ENCODE peak calls at places on chromosomes 11 and 22, in nine cellular contexts. One of them, this sample, is unnamed.

GRCh38 chr11:3808846-3809623 is 675 bp downstream of the PGAP2 start:
- DNase-seq in testis: no peak
- DNase-seq in neural crest cell: no peak
- DNase-seq in nephron progenitor cell: no peak
- DNase-seq in GM06990: no peak
- DNase-seq in epithelial cell of esophagus: peak
- DNase-seq in AG04450: no peak
- DNase-seq in right atrium auricular region: no peak
- DNase-seq in CD8-positive, alpha-beta T cell: peak
- DNase-seq in this sample: no peak

GRCh38 chr11:94449029-94449428 is 44.6 kb downstream of the MRE11 start:
- DNase-seq in epithelial cell of esophagus: peak
- DNase-seq in CD8-positive, alpha-beta T cell: no peak
- DNase-seq in testis: no peak
- DNase-seq in nephron progenitor cell: no peak
- DNase-seq in neural crest cell: no peak
- DNase-seq in GM06990: no peak
- DNase-seq in right atrium auricular region: no peak
- DNase-seq in AG04450: no peak
- DNase-seq in this sample: no peak

GRCh38 chr11:110435780-110436717 is 6.3 kb downstream of the FDX1 start:
- DNase-seq in right atrium auricular region: no peak
- DNase-seq in nephron progenitor cell: no peak
- DNase-seq in GM06990: no peak
- DNase-seq in epithelial cell of esophagus: peak
- DNase-seq in neural crest cell: no peak
- DNase-seq in testis: no peak
- DNase-seq in CD8-positive, alpha-beta T cell: no peak
- DNase-seq in AG04450: no peak
- DNase-seq in this sample: no peak

GRCh38 chr11:33507967-33508366 is 192.7 kb downstream of the C11orf91 start:
- DNase-seq in CD8-positive, alpha-beta T cell: no peak
- DNase-seq in nephron progenitor cell: no peak
- DNase-seq in epithelial cell of esophagus: peak
- DNase-seq in GM06990: no peak
- DNase-seq in testis: no peak
- DNase-seq in AG04450: no peak
- DNase-seq in right atrium auricular region: no peak
- DNase-seq in neural crest cell: no peak
- DNase-seq in this sample: no peak

GRCh38 chr11:46099973-46100335 is 21.3 kb downstream of the PHF21A start:
- DNase-seq in epithelial cell of esophagus: no peak
- DNase-seq in AG04450: no peak
- DNase-seq in GM06990: no peak
- DNase-seq in testis: no peak
- DNase-seq in right atrium auricular region: no peak
- DNase-seq in nephron progenitor cell: no peak
- DNase-seq in CD8-positive, alpha-beta T cell: no peak
- DNase-seq in neural crest cell: no peak
- DNase-seq in this sample: no peak

GRCh38 chr22:40665312-40665711 is 14.0 kb upstream of the MCHR1 start:
- DNase-seq in epithelial cell of esophagus: no peak
- DNase-seq in testis: peak
- DNase-seq in neural crest cell: no peak
- DNase-seq in right atrium auricular region: peak
- DNase-seq in AG04450: no peak
- DNase-seq in nephron progenitor cell: no peak
- DNase-seq in CD8-positive, alpha-beta T cell: no peak
- DNase-seq in GM06990: no peak
- DNase-seq in this sample: no peak

GRCh38 chr11:17864478-17864941 is 129.9 kb downstream of the KCNC1 start:
- DNase-seq in CD8-positive, alpha-beta T cell: no peak
- DNase-seq in nephron progenitor cell: peak
- DNase-seq in GM06990: no peak
- DNase-seq in testis: no peak
- DNase-seq in neural crest cell: no peak
- DNase-seq in AG04450: no peak
- DNase-seq in epithelial cell of esophagus: peak
- DNase-seq in right atrium auricular region: no peak
- DNase-seq in this sample: peak

GRCh38 chr11:78801161-78801884 is 226.7 kb upstream of the NARS2 start:
- DNase-seq in AG04450: peak
- DNase-seq in right atrium auricular region: peak
- DNase-seq in neural crest cell: no peak
- DNase-seq in epithelial cell of esophagus: peak
- DNase-seq in nephron progenitor cell: no peak
- DNase-seq in CD8-positive, alpha-beta T cell: no peak
- DNase-seq in GM06990: no peak
- DNase-seq in testis: no peak
- DNase-seq in this sample: no peak

GRCh38 chr11:116224154-116224888 is 548.5 kb downstream of the BUD13 start:
- DNase-seq in epithelial cell of esophagus: peak
- DNase-seq in GM06990: peak
- DNase-seq in AG04450: peak
- DNase-seq in nephron progenitor cell: peak
- DNase-seq in neural crest cell: peak
- DNase-seq in CD8-positive, alpha-beta T cell: peak
- DNase-seq in right atrium auricular region: no peak
- DNase-seq in testis: peak
- DNase-seq in this sample: peak

GRCh38 chr22:38172489-38173155 is 9.0 kb downstream of the PLA2G6 start:
- DNase-seq in epithelial cell of esophagus: peak
- DNase-seq in testis: no peak
- DNase-seq in GM06990: no peak
- DNase-seq in neural crest cell: no peak
- DNase-seq in right atrium auricular region: peak
- DNase-seq in nephron progenitor cell: no peak
- DNase-seq in AG04450: no peak
- DNase-seq in CD8-positive, alpha-beta T cell: peak
- DNase-seq in this sample: peak

GRCh38 chr22:33274214-33274828 is 216.1 kb upstream of the SYN3 start:
- DNase-seq in CD8-positive, alpha-beta T cell: no peak
- DNase-seq in AG04450: no peak
- DNase-seq in neural crest cell: peak
- DNase-seq in nephron progenitor cell: peak
- DNase-seq in epithelial cell of esophagus: no peak
- DNase-seq in testis: peak
- DNase-seq in right atrium auricular region: no peak
- DNase-seq in GM06990: peak
- DNase-seq in this sample: peak
- TF ChIP-seq CTCF in CD8-positive, alpha-beta T cell: no peak
- TF ChIP-seq CTCF in AG04450: peak
- TF ChIP-seq CTCF in neural crest cell: peak
- TF ChIP-seq CTCF in nephron progenitor cell: peak
- TF ChIP-seq CTCF in epithelial cell of esophagus: no peak
- TF ChIP-seq CTCF in testis: peak
- TF ChIP-seq CTCF in right atrium auricular region: peak
- TF ChIP-seq CTCF in GM06990: peak
- TF ChIP-seq CTCF in this sample: peak

GRCh38 chr22:19755145-19755710 is 5.3 kb upstream of the TBX1 start:
- DNase-seq in GM06990: no peak
- DNase-seq in testis: no peak
- DNase-seq in AG04450: no peak
- DNase-seq in nephron progenitor cell: peak
- DNase-seq in epithelial cell of esophagus: no peak
- DNase-seq in right atrium auricular region: no peak
- DNase-seq in neural crest cell: no peak
- DNase-seq in CD8-positive, alpha-beta T cell: no peak
- DNase-seq in this sample: no peak
- TF ChIP-seq CTCF in GM06990: no peak
- TF ChIP-seq CTCF in testis: no peak
- TF ChIP-seq CTCF in AG04450: no peak
- TF ChIP-seq CTCF in nephron progenitor cell: no peak
- TF ChIP-seq CTCF in epithelial cell of esophagus: no peak
- TF ChIP-seq CTCF in right atrium auricular region: no peak
- TF ChIP-seq CTCF in neural crest cell: no peak
- TF ChIP-seq CTCF in CD8-positive, alpha-beta T cell: no peak
- TF ChIP-seq CTCF in this sample: no peak

GRCh38 chr11:66491315-66491935 is 11.2 kb downstream of the DPP3 start:
- DNase-seq in epithelial cell of esophagus: no peak
- DNase-seq in AG04450: no peak
- DNase-seq in right atrium auricular region: no peak
- DNase-seq in nephron progenitor cell: peak
- DNase-seq in CD8-positive, alpha-beta T cell: no peak
- DNase-seq in testis: no peak
- DNase-seq in GM06990: no peak
- DNase-seq in neural crest cell: no peak
- DNase-seq in this sample: peak
- TF ChIP-seq CTCF in epithelial cell of esophagus: peak
- TF ChIP-seq CTCF in AG04450: peak
- TF ChIP-seq CTCF in right atrium auricular region: peak
- TF ChIP-seq CTCF in nephron progenitor cell: peak
- TF ChIP-seq CTCF in CD8-positive, alpha-beta T cell: no peak
- TF ChIP-seq CTCF in testis: peak
- TF ChIP-seq CTCF in GM06990: peak
- TF ChIP-seq CTCF in neural crest cell: peak
- TF ChIP-seq CTCF in this sample: peak

DNA sequence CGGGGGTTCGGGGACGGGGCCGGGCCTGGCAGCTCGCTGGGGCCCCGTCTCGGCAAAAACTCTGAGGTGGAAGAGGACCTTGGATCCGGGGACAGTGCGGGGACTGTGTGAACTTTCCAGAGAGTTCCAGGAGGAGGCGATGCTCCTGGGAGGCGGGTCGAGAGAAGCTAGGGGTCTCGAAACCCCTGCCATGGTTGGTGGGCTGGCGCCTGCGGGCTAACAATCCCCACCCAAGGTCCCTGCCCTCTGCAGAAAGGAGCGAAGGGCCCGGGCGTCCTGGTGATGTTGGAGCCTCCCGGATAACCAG is 4.7 kb upstream of the GRK2 start:
- DNase-seq in AG04450: no peak
- DNase-seq in epithelial cell of esophagus: no peak
- DNase-seq in testis: no peak
- DNase-seq in GM06990: no peak
- DNase-seq in CD8-positive, alpha-beta T cell: no peak
- DNase-seq in nephron progenitor cell: no peak
- DNase-seq in right atrium auricular region: no peak
- DNase-seq in neural crest cell: no peak
- DNase-seq in this sample: no peak
- TF ChIP-seq CTCF in AG04450: peak
- TF ChIP-seq CTCF in epithelial cell of esophagus: peak
- TF ChIP-seq CTCF in testis: no peak
- TF ChIP-seq CTCF in GM06990: no peak
- TF ChIP-seq CTCF in CD8-positive, alpha-beta T cell: no peak
- TF ChIP-seq CTCF in nephron progenitor cell: no peak
- TF ChIP-seq CTCF in right atrium auricular region: no peak
- TF ChIP-seq CTCF in neural crest cell: peak
- TF ChIP-seq CTCF in this sample: no peak

DNA sequence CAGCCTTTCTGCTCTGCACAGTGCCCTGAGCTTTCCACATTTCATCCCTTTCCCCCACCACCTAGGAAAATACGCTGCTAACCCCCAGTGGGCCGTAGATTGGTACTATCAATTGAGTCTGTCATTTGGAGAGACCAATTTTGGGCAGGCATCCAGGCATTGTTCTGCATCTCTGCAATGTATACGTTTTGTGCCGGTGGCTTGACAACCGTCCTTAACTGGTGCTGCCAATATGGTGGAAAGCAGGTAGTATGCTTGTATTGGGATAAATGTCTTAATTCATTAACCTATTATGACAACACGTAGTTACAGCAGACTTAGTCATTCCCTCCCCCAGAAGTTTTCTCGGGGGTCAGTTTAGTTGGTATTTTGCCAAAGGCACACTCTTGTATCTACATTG is 1.3 kb downstream of the ELMOD1 start:
- DNase-seq in right atrium auricular region: no peak
- DNase-seq in nephron progenitor cell: no peak
- DNase-seq in testis: no peak
- DNase-seq in GM06990: no peak
- DNase-seq in CD8-positive, alpha-beta T cell: no peak
- DNase-seq in AG04450: no peak
- DNase-seq in neural crest cell: no peak
- DNase-seq in epithelial cell of esophagus: no peak
- DNase-seq in this sample: no peak
- TF ChIP-seq CTCF in right atrium auricular region: no peak
- TF ChIP-seq CTCF in nephron progenitor cell: no peak
- TF ChIP-seq CTCF in testis: no peak
- TF ChIP-seq CTCF in GM06990: no peak
- TF ChIP-seq CTCF in CD8-positive, alpha-beta T cell: no peak
- TF ChIP-seq CTCF in AG04450: no peak
- TF ChIP-seq CTCF in neural crest cell: no peak
- TF ChIP-seq CTCF in epithelial cell of esophagus: no peak
- TF ChIP-seq CTCF in this sample: no peak

GRCh38 chr11:131739243-131739882 is 368.9 kb downstream of the NTM start:
- DNase-seq in nephron progenitor cell: no peak
- DNase-seq in right atrium auricular region: no peak
- DNase-seq in AG04450: no peak
- DNase-seq in testis: no peak
- DNase-seq in epithelial cell of esophagus: no peak
- DNase-seq in GM06990: no peak
- DNase-seq in CD8-positive, alpha-beta T cell: no peak
- DNase-seq in neural crest cell: no peak
- DNase-seq in this sample: no peak

GRCh38 chr11:131734871-131735270 is 364.5 kb downstream of the NTM start:
- DNase-seq in nephron progenitor cell: no peak
- DNase-seq in testis: no peak
- DNase-seq in epithelial cell of esophagus: no peak
- DNase-seq in AG04450: no peak
- DNase-seq in right atrium auricular region: no peak
- DNase-seq in GM06990: no peak
- DNase-seq in neural crest cell: no peak
- DNase-seq in CD8-positive, alpha-beta T cell: no peak
- DNase-seq in this sample: no peak

GRCh38 chr11:131737357-131737756 is 366.9 kb downstream of the NTM start:
- DNase-seq in nephron progenitor cell: no peak
- DNase-seq in neural crest cell: no peak
- DNase-seq in AG04450: no peak
- DNase-seq in GM06990: no peak
- DNase-seq in CD8-positive, alpha-beta T cell: no peak
- DNase-seq in testis: no peak
- DNase-seq in epithelial cell of esophagus: peak
- DNase-seq in right atrium auricular region: no peak
- DNase-seq in this sample: no peak
- TF ChIP-seq CTCF in nephron progenitor cell: no peak
- TF ChIP-seq CTCF in neural crest cell: no peak
- TF ChIP-seq CTCF in AG04450: no peak
- TF ChIP-seq CTCF in GM06990: no peak
- TF ChIP-seq CTCF in CD8-positive, alpha-beta T cell: no peak
- TF ChIP-seq CTCF in testis: no peak
- TF ChIP-seq CTCF in epithelial cell of esophagus: no peak
- TF ChIP-seq CTCF in right atrium auricular region: no peak
- TF ChIP-seq CTCF in this sample: no peak

DNA sequence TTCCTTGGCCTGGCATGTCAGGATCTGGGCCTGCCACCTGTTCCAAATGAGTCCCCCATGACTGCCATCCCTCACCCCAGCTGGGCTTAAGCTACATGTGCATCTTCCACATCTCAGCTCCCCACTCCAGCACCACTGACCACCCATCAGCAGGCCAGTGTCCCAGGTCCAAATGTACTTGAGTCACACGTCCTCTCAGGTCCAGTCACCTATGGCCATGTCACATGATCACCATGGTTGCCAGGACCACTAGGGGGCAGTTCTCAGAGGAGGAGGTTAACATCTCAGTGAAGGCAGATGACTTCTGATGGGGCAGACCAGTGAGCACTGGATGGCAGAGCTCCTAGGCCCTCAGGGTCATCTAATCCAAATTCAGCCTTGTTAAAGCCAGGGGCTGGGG is 41.9 kb upstream of the WNT11 start:
- DNase-seq in testis: no peak
- DNase-seq in right atrium auricular region: no peak
- DNase-seq in nephron progenitor cell: no peak
- DNase-seq in neural crest cell: no peak
- DNase-seq in CD8-positive, alpha-beta T cell: no peak
- DNase-seq in epithelial cell of esophagus: no peak
- DNase-seq in GM06990: no peak
- DNase-seq in AG04450: no peak
- DNase-seq in this sample: peak
- TF ChIP-seq CTCF in testis: peak
- TF ChIP-seq CTCF in right atrium auricular region: no peak
- TF ChIP-seq CTCF in nephron progenitor cell: no peak
- TF ChIP-seq CTCF in neural crest cell: peak
- TF ChIP-seq CTCF in CD8-positive, alpha-beta T cell: no peak
- TF ChIP-seq CTCF in epithelial cell of esophagus: no peak
- TF ChIP-seq CTCF in GM06990: peak
- TF ChIP-seq CTCF in AG04450: peak
- TF ChIP-seq CTCF in this sample: peak